ENCODE peak calls at places on chromosomes 4 and X, in five cellular contexts. D is fibroblast of pulmonary artery, X is nucleus accumbens, J is Karpas-422, V is T1000. A is an unnamed sample.

GRCh38 chr4:94305468-94306225 is 37.0 kb downstream of the HPGDS start:
- DNase-seq in D (no peak), X (no peak), J (no peak), V (no peak), A (peak; percentile 36)

GRCh38 chr4:185167205-185167604 is 24.1 kb downstream of the SLC25A4 start:
- DNase-seq in D (peak; percentile 27), X (no peak), J (no peak), V (no peak), A (peak; percentile 26)

GRCh38 chrX:143635915-143636314 is at the start of gene SLITRK4:
- DNase-seq in D (peak; percentile 63), X (peak; percentile 3), J (no peak), V (no peak), A (peak; percentile 76)

GRCh38 chr4:100087743-100088142 is 102.5 kb downstream of the DDIT4L start:
- DNase-seq in D (peak; percentile 66), X (no peak), J (no peak), V (no peak), A (peak; percentile 24)

GRCh38 chr4:26183017-26183416 is 137.8 kb upstream of the RBPJ start:
- DNase-seq in D (no peak), X (no peak), J (no peak), V (peak; percentile 24), A (no peak)

GRCh38 chr4:83125738-83126141 is 11.2 kb upstream of the PLAC8 start:
- DNase-seq in D (no peak), X (no peak), J (no peak), V (no peak), A (no peak)

GRCh38 chrX:2283111-2283847 is 217.5 kb downstream of the DHRSX start:
- DNase-seq in D (no peak), X (no peak), J (no peak), V (no peak), A (no peak)

GRCh38 chr4:153152453-153153338 is 51.5 kb upstream of the TRIM2 start:
- DNase-seq in D (no peak), X (peak; percentile 77), J (peak; percentile 78), V (no peak), A (peak; percentile 39)

GRCh38 chr4:123488916-123489315 is 92.3 kb downstream of the SPRY1 start:
- DNase-seq in D (peak; percentile 64), X (no peak), J (no peak), V (no peak), A (peak; percentile 40)

GRCh38 chr4:99651370-99651769 is 6.3 kb downstream of the C4orf54 start:
- DNase-seq in D (no peak), X (no peak), J (no peak), V (no peak), A (no peak)

GRCh38 chr4:74449571-74450297 is 4.8 kb downstream of the AREG start:
- DNase-seq in D (peak; percentile 45), X (no peak), J (no peak), V (no peak), A (peak; percentile 71)

GRCh38 chrX:41234962-41235361 is 99.0 kb upstream of the DDX3X start:
- DNase-seq in D (no peak), X (no peak), J (no peak), V (no peak), A (no peak)

A was measured in cardiac fibroblast.